ENCODE peak calls at places on chromosomes 3 and 15, in nine cellular contexts. One of them, this sample, is unnamed.

GRCh38 chr3:69095636-69096035 is 10.9 kb downstream of the ARL6IP5 start:
- DNase-seq in ovary: no peak
- DNase-seq in endothelial cell: no peak
- DNase-seq in stimulated activated naive CD8-positive, alpha-beta T cell treated with anti-CD3 and anti-CD28 coated beads, Interleukin-15, amount 100 ng/mL, for 72 hours: no peak
- DNase-seq in activated CD8-positive, alpha-beta memory T cell treated with anti-CD3 and anti-CD28 coated beads, Interleukin-2, amount 50 U/mL, for 48 hours: no peak
- DNase-seq in body of pancreas: no peak
- DNase-seq in SHP77: no peak
- DNase-seq in T-helper 17 cell: no peak
- DNase-seq in stomach: no peak
- DNase-seq in this sample: no peak

GRCh38 chr15:25179673-25180511 is 225.1 kb downstream of the SNRPN start:
- DNase-seq in ovary: peak; percentile 7
- DNase-seq in activated CD8-positive, alpha-beta memory T cell treated with anti-CD3 and anti-CD28 coated beads, Interleukin-2, amount 50 U/mL, for 48 hours: peak; percentile 18
- DNase-seq in stimulated activated naive CD8-positive, alpha-beta T cell treated with anti-CD3 and anti-CD28 coated beads, Interleukin-15, amount 100 ng/mL, for 72 hours: no peak
- DNase-seq in body of pancreas: no peak
- DNase-seq in stomach: peak; percentile 20
- DNase-seq in T-helper 17 cell: peak; percentile 1
- DNase-seq in endothelial cell: no peak
- DNase-seq in SHP77: no peak
- DNase-seq in this sample: peak; percentile 37

GRCh38 chr3:176584413-176585176 is 612.7 kb downstream of the TBL1XR1 start:
- DNase-seq in stimulated activated naive CD8-positive, alpha-beta T cell treated with anti-CD3 and anti-CD28 coated beads, Interleukin-15, amount 100 ng/mL, for 72 hours: no peak
- DNase-seq in ovary: no peak
- DNase-seq in body of pancreas: no peak
- DNase-seq in stomach: no peak
- DNase-seq in activated CD8-positive, alpha-beta memory T cell treated with anti-CD3 and anti-CD28 coated beads, Interleukin-2, amount 50 U/mL, for 48 hours: no peak
- DNase-seq in T-helper 17 cell: no peak
- DNase-seq in SHP77: no peak
- DNase-seq in endothelial cell: no peak
- DNase-seq in this sample: no peak

GRCh38 chr3:171950373-171950772 is 89.0 kb upstream of the FNDC3B start:
- DNase-seq in activated CD8-positive, alpha-beta memory T cell treated with anti-CD3 and anti-CD28 coated beads, Interleukin-2, amount 50 U/mL, for 48 hours: no peak
- DNase-seq in endothelial cell: no peak
- DNase-seq in SHP77: no peak
- DNase-seq in body of pancreas: no peak
- DNase-seq in stimulated activated naive CD8-positive, alpha-beta T cell treated with anti-CD3 and anti-CD28 coated beads, Interleukin-15, amount 100 ng/mL, for 72 hours: no peak
- DNase-seq in T-helper 17 cell: no peak
- DNase-seq in stomach: no peak
- DNase-seq in ovary: no peak
- DNase-seq in this sample: peak; percentile 86

GRCh38 chr3:14222457-14222856 is 43.8 kb downstream of the LSM3 start:
- DNase-seq in SHP77: no peak
- DNase-seq in stimulated activated naive CD8-positive, alpha-beta T cell treated with anti-CD3 and anti-CD28 coated beads, Interleukin-15, amount 100 ng/mL, for 72 hours: no peak
- DNase-seq in ovary: no peak
- DNase-seq in T-helper 17 cell: no peak
- DNase-seq in activated CD8-positive, alpha-beta memory T cell treated with anti-CD3 and anti-CD28 coated beads, Interleukin-2, amount 50 U/mL, for 48 hours: no peak
- DNase-seq in body of pancreas: no peak
- DNase-seq in stomach: no peak
- DNase-seq in endothelial cell: no peak
- DNase-seq in this sample: no peak

GRCh38 chr3:107654218-107654617 is 131.5 kb downstream of the BBX start:
- DNase-seq in stimulated activated naive CD8-positive, alpha-beta T cell treated with anti-CD3 and anti-CD28 coated beads, Interleukin-15, amount 100 ng/mL, for 72 hours: no peak
- DNase-seq in endothelial cell: no peak
- DNase-seq in T-helper 17 cell: no peak
- DNase-seq in ovary: no peak
- DNase-seq in body of pancreas: no peak
- DNase-seq in activated CD8-positive, alpha-beta memory T cell treated with anti-CD3 and anti-CD28 coated beads, Interleukin-2, amount 50 U/mL, for 48 hours: no peak
- DNase-seq in stomach: no peak
- DNase-seq in SHP77: no peak
- DNase-seq in this sample: no peak

GRCh38 chr3:10437995-10438901 is 67.1 kb downstream of the ATP2B2 start:
- DNase-seq in T-helper 17 cell: no peak
- DNase-seq in stimulated activated naive CD8-positive, alpha-beta T cell treated with anti-CD3 and anti-CD28 coated beads, Interleukin-15, amount 100 ng/mL, for 72 hours: no peak
- DNase-seq in activated CD8-positive, alpha-beta memory T cell treated with anti-CD3 and anti-CD28 coated beads, Interleukin-2, amount 50 U/mL, for 48 hours: no peak
- DNase-seq in SHP77: no peak
- DNase-seq in ovary: no peak
- DNase-seq in body of pancreas: no peak
- DNase-seq in endothelial cell: no peak
- DNase-seq in stomach: no peak
- DNase-seq in this sample: no peak

GRCh38 chr3:11435420-11435819 is 163.2 kb downstream of the ATG7 start:
- DNase-seq in body of pancreas: no peak
- DNase-seq in ovary: no peak
- DNase-seq in T-helper 17 cell: no peak
- DNase-seq in endothelial cell: no peak
- DNase-seq in stimulated activated naive CD8-positive, alpha-beta T cell treated with anti-CD3 and anti-CD28 coated beads, Interleukin-15, amount 100 ng/mL, for 72 hours: no peak
- DNase-seq in stomach: no peak
- DNase-seq in SHP77: no peak
- DNase-seq in activated CD8-positive, alpha-beta memory T cell treated with anti-CD3 and anti-CD28 coated beads, Interleukin-2, amount 50 U/mL, for 48 hours: no peak
- DNase-seq in this sample: no peak

GRCh38 chr3:111859061-111859973 is at the start of gene PHLDB2:
- DNase-seq in SHP77: peak; percentile 81
- DNase-seq in T-helper 17 cell: peak; percentile 52
- DNase-seq in activated CD8-positive, alpha-beta memory T cell treated with anti-CD3 and anti-CD28 coated beads, Interleukin-2, amount 50 U/mL, for 48 hours: peak; percentile 78
- DNase-seq in ovary: peak; percentile 75
- DNase-seq in endothelial cell: peak; percentile 92
- DNase-seq in stimulated activated naive CD8-positive, alpha-beta T cell treated with anti-CD3 and anti-CD28 coated beads, Interleukin-15, amount 100 ng/mL, for 72 hours: peak; percentile 64
- DNase-seq in body of pancreas: peak; percentile 57
- DNase-seq in stomach: peak; percentile 45
- DNase-seq in this sample: peak; percentile 97

GRCh38 chr3:52742418-52743041 is 28.2 kb downstream of the NEK4 start:
- DNase-seq in body of pancreas: no peak
- DNase-seq in endothelial cell: no peak
- DNase-seq in SHP77: peak; percentile 2
- DNase-seq in stomach: no peak
- DNase-seq in T-helper 17 cell: no peak
- DNase-seq in stimulated activated naive CD8-positive, alpha-beta T cell treated with anti-CD3 and anti-CD28 coated beads, Interleukin-15, amount 100 ng/mL, for 72 hours: no peak
- DNase-seq in ovary: no peak
- DNase-seq in activated CD8-positive, alpha-beta memory T cell treated with anti-CD3 and anti-CD28 coated beads, Interleukin-2, amount 50 U/mL, for 48 hours: no peak
- DNase-seq in this sample: no peak

GRCh38 chr15:27844018-27844666 is 255.0 kb downstream of the OCA2 start:
- DNase-seq in SHP77: no peak
- DNase-seq in body of pancreas: no peak
- DNase-seq in ovary: no peak
- DNase-seq in stimulated activated naive CD8-positive, alpha-beta T cell treated with anti-CD3 and anti-CD28 coated beads, Interleukin-15, amount 100 ng/mL, for 72 hours: no peak
- DNase-seq in T-helper 17 cell: no peak
- DNase-seq in stomach: no peak
- DNase-seq in activated CD8-positive, alpha-beta memory T cell treated with anti-CD3 and anti-CD28 coated beads, Interleukin-2, amount 50 U/mL, for 48 hours: no peak
- DNase-seq in endothelial cell: no peak
- DNase-seq in this sample: peak; percentile 85

GRCh38 chr3:171459942-171460225 is 321 bp downstream of the TNIK start:
- DNase-seq in endothelial cell: peak; percentile 17
- DNase-seq in stomach: no peak
- DNase-seq in T-helper 17 cell: no peak
- DNase-seq in ovary: no peak
- DNase-seq in activated CD8-positive, alpha-beta memory T cell treated with anti-CD3 and anti-CD28 coated beads, Interleukin-2, amount 50 U/mL, for 48 hours: no peak
- DNase-seq in body of pancreas: peak; percentile 12
- DNase-seq in stimulated activated naive CD8-positive, alpha-beta T cell treated with anti-CD3 and anti-CD28 coated beads, Interleukin-15, amount 100 ng/mL, for 72 hours: no peak
- DNase-seq in SHP77: no peak
- DNase-seq in this sample: peak; percentile 63

GRCh38 chr3:46711770-46712169 is 5.9 kb downstream of the PRSS50 start:
- DNase-seq in stomach: no peak
- DNase-seq in body of pancreas: no peak
- DNase-seq in stimulated activated naive CD8-positive, alpha-beta T cell treated with anti-CD3 and anti-CD28 coated beads, Interleukin-15, amount 100 ng/mL, for 72 hours: peak; percentile 3
- DNase-seq in activated CD8-positive, alpha-beta memory T cell treated with anti-CD3 and anti-CD28 coated beads, Interleukin-2, amount 50 U/mL, for 48 hours: peak; percentile 40
- DNase-seq in SHP77: no peak
- DNase-seq in ovary: no peak
- DNase-seq in T-helper 17 cell: no peak
- DNase-seq in endothelial cell: no peak
- DNase-seq in this sample: peak; percentile 20

GRCh38 chr3:157534725-157535161 is 31.5 kb upstream of the VEPH1 start:
- DNase-seq in stomach: no peak
- DNase-seq in body of pancreas: no peak
- DNase-seq in stimulated activated naive CD8-positive, alpha-beta T cell treated with anti-CD3 and anti-CD28 coated beads, Interleukin-15, amount 100 ng/mL, for 72 hours: no peak
- DNase-seq in activated CD8-positive, alpha-beta memory T cell treated with anti-CD3 and anti-CD28 coated beads, Interleukin-2, amount 50 U/mL, for 48 hours: no peak
- DNase-seq in SHP77: no peak
- DNase-seq in endothelial cell: no peak
- DNase-seq in T-helper 17 cell: no peak
- DNase-seq in ovary: no peak
- DNase-seq in this sample: no peak

GRCh38 chr3:32708672-32709283 is 23.8 kb downstream of the CNOT10 start:
- DNase-seq in endothelial cell: no peak
- DNase-seq in stimulated activated naive CD8-positive, alpha-beta T cell treated with anti-CD3 and anti-CD28 coated beads, Interleukin-15, amount 100 ng/mL, for 72 hours: no peak
- DNase-seq in ovary: no peak
- DNase-seq in activated CD8-positive, alpha-beta memory T cell treated with anti-CD3 and anti-CD28 coated beads, Interleukin-2, amount 50 U/mL, for 48 hours: no peak
- DNase-seq in body of pancreas: no peak
- DNase-seq in T-helper 17 cell: no peak
- DNase-seq in stomach: no peak
- DNase-seq in SHP77: no peak
- DNase-seq in this sample: no peak

This sample was measured in islet precursor cell.